ENCODE peak calls at places on chromosome 9, in seven cellular contexts. R is stimulated activated CD8-positive, alpha-beta memory T cell treated with anti-CD3 and anti-CD28 coated beads, Interleukin-7, amount 100 ng/mL, for 1 hour; M is KBM-7; Q is EL; I is HTR-8/SVneo; B is amniotic stem cell; P is ELF-1. O is an unnamed sample.

GRCh38 chr9:17967731-17968130 is 388.9 kb downstream of the SH3GL2 start:
- DNase-seq in R (no peak), M (no peak), Q (no peak), I (no peak), B (no peak), P (no peak), O (no peak)

GRCh38 chr9:136804509-136805206 is 3.1 kb upstream of the RABL6 start:
- DNase-seq in R (no peak), M (no peak), Q (no peak), I (no peak), B (no peak), P (no peak), O (no peak)

GRCh38 chr9:75109210-75109839 is 21.0 kb downstream of the OSTF1 start:
- DNase-seq in R (no peak), M (no peak), Q (no peak), I (no peak), B (no peak), P (no peak), O (no peak)

GRCh38 chr9:137067860-137068538 is 2.4 kb downstream of the SAPCD2 start:
- DNase-seq in R (peak), M (peak), Q (peak), I (peak), B (no peak), P (peak), O (peak)

GRCh38 chr9:108212179-108212578 is 643.6 kb downstream of the ACTL7B start:
- DNase-seq in R (no peak), M (no peak), Q (no peak), I (no peak), B (no peak), P (no peak), O (no peak)

GRCh38 chr9:20200900-20201495 is 412.2 kb upstream of the SLC24A2 start:
- DNase-seq in R (no peak), M (no peak), Q (no peak), I (no peak), B (no peak), P (peak), O (no peak)

GRCh38 chr9:35696520-35697215 is 6.9 kb upstream of the TPM2 start:
- DNase-seq in R (no peak), M (peak), Q (peak), I (peak), B (no peak), P (peak), O (peak)

GRCh38 chr9:4973246-4973645 is 11.8 kb upstream of the JAK2 start:
- DNase-seq in R (no peak), M (no peak), Q (no peak), I (no peak), B (no peak), P (no peak), O (no peak)

GRCh38 chr9:14279671-14280070 is 34.3 kb downstream of the NFIB start:
- DNase-seq in R (no peak), M (no peak), Q (peak), I (no peak), B (no peak), P (no peak), O (no peak)

GRCh38 chr9:134643306-134643705 is 1.7 kb downstream of the COL5A1 start:
- DNase-seq in R (no peak), M (no peak), Q (peak), I (no peak), B (no peak), P (peak), O (no peak)

GRCh38 chr9:27671591-27671990 is 98.3 kb upstream of the C9orf72 start:
- DNase-seq in R (no peak), M (no peak), Q (no peak), I (no peak), B (no peak), P (no peak), O (no peak)

GRCh38 chr9:90801507-90802289 is at the start of gene SYK:
- DNase-seq in R (no peak), M (peak), Q (no peak), I (no peak), B (no peak), P (peak), O (peak)

GRCh38 chr9:20024159-20024571 is 235.3 kb upstream of the SLC24A2 start:
- DNase-seq in R (no peak), M (no peak), Q (no peak), I (no peak), B (no peak), P (peak), O (no peak)

GRCh38 chr9:102728946-102729345 is 266.2 kb upstream of the CYLC2 start:
- DNase-seq in R (no peak), M (no peak), Q (no peak), I (no peak), B (no peak), P (no peak), O (no peak)

GRCh38 chr9:98657897-98658296 is 50.8 kb downstream of the GABBR2 start:
- DNase-seq in R (no peak), M (no peak), Q (peak), I (no peak), B (no peak), P (no peak), O (no peak)

GRCh38 chr9:131233989-131234388 is 42.3 kb downstream of the FAM78A start:
- DNase-seq in R (no peak), M (no peak), Q (no peak), I (no peak), B (no peak), P (no peak), O (no peak)

GRCh38 chr9:94649100-94649855 is 10.0 kb upstream of the FBP1 start:
- DNase-seq in R (no peak), M (peak), Q (peak), I (peak), B (no peak), P (no peak), O (no peak)

GRCh38 chr9:98427491-98427890 is 172.0 kb upstream of the TBC1D2 start:
- DNase-seq in R (no peak), M (no peak), Q (peak), I (no peak), B (no peak), P (no peak), O (no peak)

GRCh38 chr9:77648458-77649108 is 461 bp upstream of the GNA14 start:
- DNase-seq in R (no peak), M (no peak), Q (peak), I (no peak), B (no peak), P (peak), O (peak)

GRCh38 chr9:129624168-129624759 is 1.7 kb upstream of the NTMT1 start:
- DNase-seq in R (peak), M (peak), Q (peak), I (peak), B (peak), P (peak), O (peak)

GRCh38 chr9:38319496-38320173 is 72.9 kb upstream of the ALDH1B1 start:
- DNase-seq in R (no peak), M (no peak), Q (no peak), I (no peak), B (no peak), P (no peak), O (no peak)

GRCh38 chr9:89431930-89432725 is 65.8 kb downstream of the SEMA4D start:
- DNase-seq in R (no peak), M (no peak), Q (no peak), I (no peak), B (no peak), P (no peak), O (no peak)

GRCh38 chr9:112010537-112010936 is 113.9 kb downstream of the UGCG start:
- DNase-seq in R (no peak), M (no peak), Q (no peak), I (no peak), B (no peak), P (no peak), O (no peak)

GRCh38 chr9:114330636-114331035 is 967 bp downstream of the ORM2 start:
- DNase-seq in R (no peak), M (no peak), Q (no peak), I (no peak), B (no peak), P (no peak), O (no peak)

GRCh38 chr9:74770508-74771261 is 117.0 kb downstream of the TRPM6 start:
- DNase-seq in R (peak), M (peak), Q (peak), I (no peak), B (no peak), P (peak), O (peak)

GRCh38 chr9:8899541-8899940 is 1100.0 kb upstream of the DMAC1 start:
- DNase-seq in R (no peak), M (no peak), Q (no peak), I (no peak), B (no peak), P (no peak), O (no peak)

GRCh38 chr9:131675437-131676022 is 64.3 kb downstream of the RAPGEF1 start:
- DNase-seq in R (no peak), M (no peak), Q (no peak), I (no peak), B (no peak), P (peak), O (no peak)

GRCh38 chr9:80285325-80285724 is 713.6 kb downstream of the TLE4 start:
- DNase-seq in R (no peak), M (peak), Q (peak), I (peak), B (no peak), P (no peak), O (peak)

GRCh38 chr9:94624621-94625020 is 14.7 kb downstream of the FBP1 start:
- DNase-seq in R (no peak), M (no peak), Q (no peak), I (no peak), B (no peak), P (no peak), O (no peak)

GRCh38 chr9:78030553-78031270 is 899 bp downstream of the GNAQ start:
- DNase-seq in R (peak), M (peak), Q (peak), I (no peak), B (no peak), P (peak), O (peak)

O was measured in iPS-NIHi11.